ENCODE peak calls at places on chromosome 14, in seven cellular contexts. T, B, U, I, H, F and S are unnamed samples.
A peak's percentile ranks its signal among the peaks of the same experiment; 100 is the strongest.

GRCh38 chr14:100688051-100688450 is 38.6 kb upstream of the DLK1 start:
- DNase-seq in T (no peak), B (no peak), U (no peak), I (no peak), H (no peak), F (no peak), S (no peak)

GRCh38 chr14:54927551-54927950 is 24.9 kb upstream of the GCH1 start:
- DNase-seq in T (no peak), B (no peak), U (no peak), I (no peak), H (no peak), F (no peak), S (no peak)

GRCh38 chr14:52640137-52640536 is 55.2 kb downstream of the ERO1A start:
- DNase-seq in T (no peak), B (no peak), U (no peak), I (no peak), H (no peak), F (no peak), S (no peak)

GRCh38 chr14:100305446-100306255 is 593 bp downstream of the SLC25A29 start:
- DNase-seq in T (peak; percentile 57), B (peak; percentile 42), U (no peak), I (no peak), H (no peak), F (peak; percentile 69), S (no peak)

GRCh38 chr14:69712637-69713088 is 54.3 kb upstream of the SRSF5 start:
- DNase-seq in T (peak; percentile 73), B (peak; percentile 64), U (no peak), I (no peak), H (no peak), F (peak; percentile 69), S (no peak)

GRCh38 chr14:21988413-21988812 is 314.8 kb upstream of the OR4E1 start:
- DNase-seq in T (no peak), B (no peak), U (no peak), I (no peak), H (no peak), F (no peak), S (no peak)

GRCh38 chr14:58299665-58300202 is 1.4 kb downstream of the ARID4A start:
- DNase-seq in T (no peak), B (peak; percentile 44), U (no peak), I (peak; percentile 26), H (no peak), F (no peak), S (no peak)

GRCh38 chr14:99636487-99636886 is 8.4 kb upstream of the HHIPL1 start:
- DNase-seq in T (no peak), B (no peak), U (no peak), I (no peak), H (no peak), F (no peak), S (no peak)

GRCh38 chr14:71716371-71716770 is 215.9 kb upstream of the RGS6 start:
- DNase-seq in T (no peak), B (peak; percentile 29), U (peak; percentile 87), I (no peak), H (no peak), F (no peak), S (no peak)

GRCh38 chr14:57382283-57382682 is 8.1 kb upstream of the NAA30 start:
- DNase-seq in T (no peak), B (no peak), U (peak; percentile 94), I (peak; percentile 90), H (no peak), F (no peak), S (no peak)

GRCh38 chr14:22088614-22089359 is 415.2 kb upstream of the OR4E1 start:
- DNase-seq in T (no peak), B (no peak), U (peak; percentile 27), I (no peak), H (no peak), F (no peak), S (no peak)

GRCh38 chr14:61466249-61466904 is 145.0 kb downstream of the PRKCH start:
- DNase-seq in T (peak; percentile 49), B (peak; percentile 87), U (peak; percentile 98), I (peak; percentile 96), H (peak; percentile 29), F (peak; percentile 74), S (peak; percentile 81)

GRCh38 chr14:78530078-78530477 is 359.9 kb downstream of the NRXN3 start:
- DNase-seq in T (peak; percentile 56), B (peak; percentile 80), U (no peak), I (no peak), H (peak; percentile 76), F (peak; percentile 67), S (peak; percentile 59)

GRCh38 chr14:79670811-79671210 is 540.5 kb downstream of the DIO2 start:
- DNase-seq in T (no peak), B (no peak), U (no peak), I (no peak), H (no peak), F (no peak), S (no peak)

GRCh38 chr14:22303589-22304195 is 285.3 kb downstream of the DAD1 start:
- DNase-seq in T (no peak), B (no peak), U (peak; percentile 50), I (peak; percentile 29), H (no peak), F (no peak), S (peak; percentile 44)

GRCh38 chr14:39055786-39056474 is 47.1 kb downstream of the SEC23A start:
- DNase-seq in T (no peak), B (peak; percentile 36), U (no peak), I (no peak), H (no peak), F (no peak), S (no peak)

GRCh38 chr14:100293497-100294212 is 12.6 kb downstream of the SLC25A29 start:
- DNase-seq in T (no peak), B (no peak), U (no peak), I (no peak), H (no peak), F (no peak), S (no peak)

GRCh38 chr14:104577457-104578301 is 1.9 kb upstream of the C14orf180 start:
- DNase-seq in T (no peak), B (no peak), U (no peak), I (no peak), H (no peak), F (no peak), S (no peak)

GRCh38 chr14:99605299-99605961 is 1.4 kb upstream of the CCDC85C start:
- DNase-seq in T (peak; percentile 49), B (peak; percentile 51), U (peak; percentile 74), I (peak; percentile 57), H (no peak), F (peak; percentile 71), S (no peak)

DNA sequence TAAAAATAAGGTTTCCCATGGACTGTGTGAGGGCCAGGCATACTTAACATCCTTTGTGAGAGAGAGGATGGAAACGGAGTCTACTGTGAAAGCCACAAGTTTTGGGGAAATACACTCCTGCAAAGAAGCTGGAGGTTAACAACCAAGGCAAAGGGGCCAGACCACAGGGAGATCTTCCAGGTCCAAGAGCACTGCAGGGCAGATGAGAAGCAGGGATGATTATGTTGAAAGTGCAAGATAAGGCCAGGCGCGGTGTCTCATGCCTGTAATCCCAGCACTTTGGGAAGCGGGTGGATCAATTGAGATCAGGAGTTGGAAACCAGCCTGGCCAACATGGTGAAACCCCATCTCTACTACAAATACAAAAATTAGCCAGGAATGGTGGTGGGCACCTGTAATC is 15.1 kb downstream of the COQ6 start:
- DNase-seq in T (no peak), B (no peak), U (no peak), I (no peak), H (no peak), F (no peak), S (no peak)
- H3K18ac ChIP-seq in T (no peak overlapping the region), B (no peak overlapping the region), U (no peak overlapping the region), I (no peak overlapping the region), H (no peak overlapping the region), F (no peak overlapping the region), S (no peak overlapping the region)

GRCh38 chr14:90676356-90676755 is 139.9 kb downstream of the TTC7B start:
- DNase-seq in T (no peak), B (no peak), U (peak; percentile 32), I (no peak), H (no peak), F (no peak), S (no peak)

GRCh38 chr14:90677484-90678045 is 138.7 kb downstream of the TTC7B start:
- DNase-seq in T (no peak), B (no peak), U (peak; percentile 79), I (peak; percentile 87), H (no peak), F (no peak), S (no peak)

GRCh38 chr14:90678420-90678819 is 137.8 kb downstream of the TTC7B start:
- DNase-seq in T (no peak), B (no peak), U (peak; percentile 60), I (peak; percentile 41), H (no peak), F (no peak), S (no peak)

GRCh38 chr14:90676859-90677258 is 139.4 kb downstream of the TTC7B start:
- DNase-seq in T (no peak), B (no peak), U (peak; percentile 66), I (peak; percentile 90), H (no peak), F (no peak), S (no peak)

GRCh38 chr14:90678846-90679362 is 137.3 kb downstream of the TTC7B start:
- DNase-seq in T (no peak), B (no peak), U (no peak), I (no peak), H (no peak), F (no peak), S (no peak)
- H3K18ac ChIP-seq in T (no peak overlapping the region), B (no peak overlapping the region), U (peak overlapping the region; percentile 41), I (peak overlapping the region; percentile 13), H (no peak overlapping the region), F (no peak overlapping the region), S (no peak overlapping the region)

GRCh38 chr14:60114881-60115280 is 23.2 kb downstream of the PCNX4 start:
- DNase-seq in T (no peak), B (no peak), U (no peak), I (no peak), H (no peak), F (no peak), S (no peak)
- H3K18ac ChIP-seq in T (no peak overlapping the region), B (no peak overlapping the region), U (no peak overlapping the region), I (no peak overlapping the region), H (no peak overlapping the region), F (no peak overlapping the region), S (no peak overlapping the region)

GRCh38 chr14:68251766-68252100 is 432.2 kb downstream of the RAD51B start:
- DNase-seq in T (no peak), B (no peak), U (no peak), I (no peak), H (no peak), F (no peak), S (no peak)

GRCh38 chr14:68254669-68255527 is 435.3 kb downstream of the RAD51B start:
- DNase-seq in T (no peak), B (no peak), U (peak; percentile 46), I (no peak), H (no peak), F (no peak), S (no peak)

GRCh38 chr14:68253878-68254528 is 434.4 kb downstream of the RAD51B start:
- DNase-seq in T (no peak), B (no peak), U (no peak), I (no peak), H (no peak), F (no peak), S (no peak)

GRCh38 chr14:68250950-68251765 is 431.6 kb downstream of the RAD51B start:
- DNase-seq in T (no peak), B (no peak), U (no peak), I (no peak), H (no peak), F (no peak), S (no peak)

DNA sequence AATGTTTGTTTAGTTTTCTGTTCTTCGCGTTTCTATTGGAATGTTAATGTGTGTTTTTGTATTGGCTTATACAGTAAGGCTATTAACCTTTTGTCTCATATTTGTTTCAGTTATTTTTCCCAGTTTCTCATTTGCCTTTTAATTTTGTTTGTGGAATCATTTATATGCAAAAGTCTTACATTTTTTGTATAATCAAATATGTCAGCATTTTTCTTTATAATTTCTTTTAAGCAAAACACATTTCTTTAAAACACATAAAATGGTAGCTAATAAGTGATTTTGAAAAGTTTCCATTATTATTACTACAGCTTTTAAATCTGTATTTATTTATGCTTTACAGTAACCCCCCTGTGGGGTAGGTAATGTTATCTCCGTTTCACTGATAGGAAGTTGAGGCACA is 433.8 kb downstream of the RAD51B start:
- DNase-seq in T (no peak), B (no peak), U (no peak), I (no peak), H (no peak), F (no peak), S (no peak)
- H3K18ac ChIP-seq in T (no peak overlapping the region), B (no peak overlapping the region), U (no peak overlapping the region), I (no peak overlapping the region), H (no peak overlapping the region), F (no peak overlapping the region), S (no peak overlapping the region)